ENCODE peak calls at places on chromosome 22, in six cellular contexts. K is stimulated activated CD4-positive, alpha-beta T cell treated with anti-CD3 and anti-CD28 coated beads, Interleukin-4, amount 100 ng/mL, for 1 hour; O is EL; A is SHP77; M is fibroblast of pulmonary artery; D is mesothelial cell of epicardium. G is an unnamed sample.

GRCh38 chr22:20422271-20422958 is 15.2 kb downstream of the SCARF2 start:
- DNase-seq in K (no peak), O (no peak), A (no peak), M (no peak), D (no peak), G (peak)

GRCh38 chr22:35310556-35311550 is 11.2 kb downstream of the TOM1 start:
- DNase-seq in K (no peak), O (no peak), A (no peak), M (no peak), D (no peak), G (no peak)

GRCh38 chr22:47575291-47575690 is 812.8 kb downstream of the TBC1D22A start:
- DNase-seq in K (no peak), O (no peak), A (no peak), M (no peak), D (no peak), G (no peak)

GRCh38 chr22:19719488-19720021 is 3.8 kb upstream of the GP1BB start:
- DNase-seq in K (no peak), O (no peak), A (no peak), M (no peak), D (no peak), G (no peak)

GRCh38 chr22:50519151-50519550 is 6.2 kb downstream of the SCO2 start:
- DNase-seq in K (no peak), O (no peak), A (no peak), M (no peak), D (no peak), G (no peak)

GRCh38 chr22:48658246-48658645 is 1169.4 kb downstream of the BRD1 start:
- DNase-seq in K (no peak), O (no peak), A (no peak), M (no peak), D (no peak), G (no peak)

GRCh38 chr22:43988960-43989359 is 33.7 kb downstream of the SAMM50 start:
- DNase-seq in K (no peak), O (no peak), A (no peak), M (no peak), D (no peak), G (no peak)

GRCh38 chr22:35288116-35288515 is 11.6 kb upstream of the TOM1 start:
- DNase-seq in K (no peak), O (no peak), A (no peak), M (no peak), D (no peak), G (no peak)

GRCh38 chr22:47474464-47474863 is 712.0 kb downstream of the TBC1D22A start:
- DNase-seq in K (no peak), O (no peak), A (no peak), M (peak), D (no peak), G (no peak)

GRCh38 chr22:24120029-24120428 is 61.3 kb upstream of the SUSD2 start:
- DNase-seq in K (no peak), O (no peak), A (no peak), M (no peak), D (no peak), G (no peak)

GRCh38 chr22:41048791-41049717 is 43.3 kb upstream of the EP300 start:
- DNase-seq in K (no peak), O (peak), A (peak), M (peak), D (peak), G (no peak)

GRCh38 chr22:42800731-42801536 is 56.1 kb downstream of the ARFGAP3 start:
- DNase-seq in K (no peak), O (no peak), A (peak), M (no peak), D (no peak), G (no peak)

GRCh38 chr22:45072322-45072903 is 62.6 kb upstream of the PHF21B start:
- DNase-seq in K (no peak), O (peak), A (no peak), M (peak), D (no peak), G (no peak)

GRCh38 chr22:39514373-39514973 is 5.9 kb upstream of the ATF4 start:
- DNase-seq in K (peak), O (peak), A (no peak), M (peak), D (no peak), G (no peak)

GRCh38 chr22:27990879-27991278 is 71.8 kb upstream of the PITPNB start:
- DNase-seq in K (no peak), O (no peak), A (no peak), M (peak), D (no peak), G (no peak)

GRCh38 chr22:38706885-38707180 is 1.1 kb downstream of the GTPBP1 start:
- DNase-seq in K (no peak), O (no peak), A (no peak), M (no peak), D (no peak), G (no peak)

GRCh38 chr22:29641052-29641780 is 37.8 kb downstream of the NF2 start:
- DNase-seq in K (no peak), O (peak), A (no peak), M (no peak), D (no peak), G (no peak)

GRCh38 chr22:45468872-45469572 is 33.7 kb upstream of the FBLN1 start:
- DNase-seq in K (no peak), O (peak), A (no peak), M (peak), D (no peak), G (no peak)

GRCh38 chr22:37186228-37186996 is 1.6 kb downstream of the C1QTNF6 start:
- DNase-seq in K (no peak), O (peak), A (peak), M (peak), D (no peak), G (peak)

GRCh38 chr22:17781319-17782031 is 7.2 kb upstream of the BID start:
- DNase-seq in K (peak), O (peak), A (peak), M (peak), D (no peak), G (peak)

GRCh38 chr22:41828516-41828915 is 4.4 kb upstream of the SREBF2 start:
- DNase-seq in K (no peak), O (no peak), A (peak), M (no peak), D (no peak), G (no peak)

GRCh38 chr22:49566693-49567092 is 261.0 kb downstream of the BRD1 start:
- DNase-seq in K (no peak), O (no peak), A (no peak), M (no peak), D (no peak), G (no peak)

GRCh38 chr22:44622147-44622427 is 79.9 kb upstream of the PRR5 start:
- DNase-seq in K (no peak), O (no peak), A (peak), M (no peak), D (no peak), G (peak)

GRCh38 chr22:45887202-45888131 is 89.5 kb downstream of the WNT7B start:
- DNase-seq in K (no peak), O (no peak), A (no peak), M (no peak), D (no peak), G (no peak)

GRCh38 chr22:21632237-21632895 is at the start of gene CCDC116:
- DNase-seq in K (peak), O (no peak), A (peak), M (no peak), D (no peak), G (peak)

GRCh38 chr22:32206774-32207758 is 2.2 kb upstream of the RFPL2 start:
- DNase-seq in K (peak), O (peak), A (peak), M (peak), D (no peak), G (peak)

GRCh38 chr22:40055143-40055926 is 60.6 kb downstream of the FAM83F start:
- DNase-seq in K (no peak), O (no peak), A (no peak), M (no peak), D (no peak), G (peak)

GRCh38 chr22:40326905-40327735 is 19.2 kb upstream of the ADSL start:
- DNase-seq in K (no peak), O (peak), A (no peak), M (peak), D (no peak), G (peak)